ENCODE peak calls at places on chromosomes 3 and 15, in nine cellular contexts. N is NCI-H524 treated with DMSO at 0.1 percent for 48 hours, C is activated T-helper 1 cell treated with Interleukin-2 at 50 U/mL for 16 hours, X is RPMI8226, R is Right ventricle myocardium superior, O is AG08396, J is NCI-H1105, G is kidney tubule cell, M is tibial artery. F is an unnamed sample.

GRCh38 chr3:20185364-20185732 is 658 bp downstream of the SGO1 start:
- DNase-seq in J (no peak), G (peak; percentile 30), R (no peak), N (no peak), C (no peak), M (no peak), O (no peak), X (peak; percentile 14), F (no peak)

GRCh38 chr15:52171386-52171785 is 19.8 kb downstream of the GNB5 start:
- DNase-seq in M (no peak), G (peak; percentile 28), X (no peak), O (no peak), C (no peak), R (no peak), J (no peak), N (no peak), F (no peak)

GRCh38 chr3:152352559-152352958 is 83.8 kb downstream of the MBNL1 start:
- DNase-seq in C (no peak), N (no peak), X (no peak), G (no peak), R (no peak), J (no peak), O (no peak), M (no peak), F (no peak)

GRCh38 chr3:196127308-196128040 is 45.6 kb upstream of the TFRC start:
- DNase-seq in G (no peak), N (no peak), X (no peak), C (no peak), R (no peak), O (no peak), M (no peak), J (no peak), F (no peak)

GRCh38 chr3:126654571-126655393 is at the start of gene TXNRD3:
- DNase-seq in R (peak; percentile 90), X (peak; percentile 82), O (peak; percentile 91), G (peak; percentile 79), M (peak; percentile 71), N (peak; percentile 19), C (peak; percentile 51), J (peak; percentile 95), F (peak; percentile 65)

GRCh38 chr3:32825601-32826375 is 8.0 kb downstream of the TRIM71 start:
- DNase-seq in N (no peak), G (no peak), R (no peak), J (no peak), M (no peak), O (no peak), C (no peak), X (no peak), F (no peak)

GRCh38 chr3:134242649-134243637 is 7.7 kb downstream of the RYK start:
- DNase-seq in M (no peak), C (no peak), O (peak; percentile 61), G (peak; percentile 68), N (no peak), R (no peak), J (no peak), X (no peak), F (no peak)

GRCh38 chr15:79952329-79952728 is 18.7 kb downstream of the BCL2A1 start:
- DNase-seq in O (no peak), M (no peak), X (no peak), R (no peak), N (no peak), J (no peak), G (no peak), C (no peak), F (no peak)

GRCh38 chr3:159675285-159675684 is 313.4 kb upstream of the IL12A start:
- DNase-seq in G (no peak), O (no peak), X (no peak), M (no peak), R (no peak), C (no peak), J (no peak), N (no peak), F (no peak)

GRCh38 chr15:57248074-57248473 is 128.2 kb upstream of the CGNL1 start:
- DNase-seq in M (no peak), N (no peak), O (no peak), G (no peak), R (no peak), X (no peak), C (no peak), J (no peak), F (no peak)

GRCh38 chr15:37134699-37135131 is 34.4 kb upstream of the MEIS2 start:
- DNase-seq in G (peak; percentile 40), N (peak; percentile 1), R (no peak), O (peak; percentile 45), J (no peak), C (no peak), M (no peak), X (peak; percentile 20), F (no peak)

GRCh38 chr3:142844339-142844977 is 44.4 kb downstream of the PCOLCE2 start:
- DNase-seq in N (no peak), X (peak; percentile 47), O (peak; percentile 28), J (peak; percentile 20), M (no peak), G (peak; percentile 69), C (no peak), R (no peak), F (no peak)

F was measured in activated T-helper 9 cell treated with anti-CD3 and anti-CD28 coated beads, Interleukin-2, amount 50 U/mL, for 16 hours.